ENCODE peak calls at places on chromosomes 4 and X, in nine cellular contexts. F is suprapubic skin; U is astrocyte; Z is CD4-positive, CD25-positive, alpha-beta regulatory T cell; H is mucosa of descending colon; E is ascending aorta; A is left ventricle myocardium inferior; D is OCI-LY7; Q is CD4-positive, alpha-beta memory T cell. M is an unnamed sample. For H3K36me3, the result is how much of the 10 kb centered on the place peaks cover.

GRCh38 chrX:105894721-105895120 is 72.4 kb downstream of the NRK start:
- DNase-seq in F (no peak), U (no peak), Z (no peak), H (no peak), E (no peak), A (no peak), D (no peak), Q (no peak), M (no peak)

GRCh38 chr4:119906277-119906676 is 160.4 kb downstream of the MAD2L1 start:
- DNase-seq in F (no peak), U (no peak), Z (no peak), H (no peak), E (no peak), A (no peak), D (no peak), Q (no peak), M (no peak)

GRCh38 chr4:8433181-8433580 is 7.3 kb downstream of the ACOX3 start:
- DNase-seq in F (no peak), U (no peak), Z (no peak), H (no peak), E (no peak), A (no peak), D (no peak), Q (no peak), M (no peak)

GRCh38 chr4:150402968-150403367 is 179.0 kb upstream of the MAB21L2 start:
- DNase-seq in F (no peak), U (no peak), Z (no peak), H (peak), E (no peak), A (peak), D (peak), Q (no peak), M (no peak)

GRCh38 chr4:176377705-176378302 is 58.0 kb downstream of the SPCS3 start:
- DNase-seq in F (no peak), U (peak), Z (no peak), H (no peak), E (no peak), A (no peak), D (peak), Q (no peak), M (peak)

GRCh38 chr4:165541773-165542459 is 163.1 kb downstream of the CPE start:
- DNase-seq in F (no peak), U (no peak), Z (no peak), H (no peak), E (no peak), A (no peak), D (no peak), Q (no peak), M (no peak)

GRCh38 chr4:172104534-172104933 is 291.3 kb downstream of the GALNTL6 start:
- DNase-seq in F (no peak), U (peak), Z (no peak), H (no peak), E (no peak), A (no peak), D (no peak), Q (no peak), M (no peak)

GRCh38 chr4:153114771-153115321 is 89.4 kb upstream of the TRIM2 start:
- DNase-seq in F (no peak), U (peak), Z (peak), H (peak), E (peak), A (no peak), D (no peak), Q (peak), M (no peak)

GRCh38 chrX:101931104-101931493 is 728 bp downstream of the ZMAT1 start:
- DNase-seq in F (no peak), U (no peak), Z (no peak), H (no peak), E (no peak), A (no peak), D (no peak), Q (peak), M (no peak)
- H3K4me3 ChIP-seq in F (peak), U (no peak), Z (peak), H (no peak), E (peak), A (peak), D (no peak), Q (no peak), M (peak)

GRCh38 chr4:3127129-3127528 is 52.6 kb downstream of the HTT start:
- DNase-seq in F (no peak), U (no peak), Z (no peak), H (no peak), E (no peak), A (no peak), D (no peak), Q (no peak), M (no peak)

GRCh38 chr4:3128976-3129375 is 54.5 kb downstream of the HTT start:
- DNase-seq in F (no peak), U (peak), Z (no peak), H (no peak), E (no peak), A (no peak), D (no peak), Q (no peak), M (no peak)

GRCh38 chr4:3134201-3134600 is 59.7 kb downstream of the HTT start:
- DNase-seq in F (no peak), U (no peak), Z (no peak), H (no peak), E (no peak), A (no peak), D (no peak), Q (no peak), M (no peak)

GRCh38 chr4:3128058-3128457 is 53.6 kb downstream of the HTT start:
- DNase-seq in F (no peak), U (no peak), Z (no peak), H (no peak), E (no peak), A (no peak), D (no peak), Q (no peak), M (no peak)

GRCh38 chr4:3130826-3131225 is 56.3 kb downstream of the HTT start:
- DNase-seq in F (no peak), U (no peak), Z (no peak), H (no peak), E (no peak), A (no peak), D (no peak), Q (no peak), M (no peak)
- H3K36me3 ChIP-seq in F (half or more), U (half or more), Z (half or more), H (under half), E (half or more), A (half or more), D (half or more), Q (half or more), M (under half)

GRCh38 chrX:51891245-51891644 is 2.2 kb upstream of the MAGED1 start:
- DNase-seq in F (no peak), U (no peak), Z (no peak), H (no peak), E (no peak), A (no peak), D (no peak), Q (no peak), M (no peak)
- H3K4me3 ChIP-seq in F (no peak), U (no peak), Z (no peak), H (no peak), E (no peak), A (no peak), D (peak), Q (no peak), M (no peak)

GRCh38 chr4:40525811-40526598 is 103.7 kb downstream of the RBM47 start:
- DNase-seq in F (no peak), U (peak), Z (no peak), H (no peak), E (peak), A (no peak), D (no peak), Q (no peak), M (no peak)

GRCh38 chr4:40526741-40527140 is 102.9 kb downstream of the RBM47 start:
- DNase-seq in F (no peak), U (no peak), Z (no peak), H (no peak), E (no peak), A (no peak), D (no peak), Q (no peak), M (no peak)

GRCh38 chr4:40536032-40536431 is 93.6 kb downstream of the RBM47 start:
- DNase-seq in F (no peak), U (no peak), Z (no peak), H (no peak), E (no peak), A (no peak), D (peak), Q (no peak), M (peak)

GRCh38 chr4:40531636-40532023 is 98.0 kb downstream of the RBM47 start:
- DNase-seq in F (no peak), U (no peak), Z (no peak), H (no peak), E (no peak), A (no peak), D (no peak), Q (no peak), M (no peak)

DNA sequence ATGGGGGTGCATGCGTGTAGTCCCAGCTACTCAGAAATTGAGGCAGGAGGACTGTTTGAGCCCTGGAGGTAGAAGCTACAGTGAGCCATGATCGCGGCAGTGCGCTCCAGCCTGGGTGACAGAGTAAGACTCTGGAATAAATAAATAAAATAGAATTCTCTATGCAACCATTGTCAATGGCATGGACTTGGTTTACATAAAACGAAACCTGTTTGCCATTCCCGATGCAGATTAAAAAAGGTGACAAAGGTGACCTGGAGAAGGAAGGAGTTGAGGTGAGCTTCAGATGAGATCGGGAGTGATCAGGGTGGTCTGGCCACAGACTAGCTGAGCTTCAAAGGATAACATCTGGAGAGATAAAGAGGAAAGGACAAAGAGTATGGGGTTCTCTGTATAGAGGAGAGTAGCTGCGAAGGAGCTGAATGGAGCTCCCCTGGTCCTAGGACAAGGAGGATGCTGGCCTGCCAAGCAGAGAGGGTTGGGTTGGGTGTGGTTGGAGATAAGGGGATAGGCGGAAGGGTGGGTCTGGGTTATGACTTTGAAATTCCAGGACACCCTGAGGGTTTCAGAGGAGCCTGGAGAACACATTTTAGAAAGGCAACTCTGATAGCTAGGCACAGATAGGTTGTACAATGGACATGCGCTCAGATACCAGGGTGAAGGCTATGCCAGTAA is 98.6 kb downstream of the RBM47 start:
- DNase-seq in F (no peak), U (no peak), Z (no peak), H (peak), E (no peak), A (no peak), D (no peak), Q (no peak), M (no peak)
- H3K36me3 ChIP-seq in F (under half), U (under half), Z (under half), H (under half), E (under half), A (under half), D (under half), Q (under half), M (under half)

M was measured in GM06990.